ENCODE peak calls at places on chromosomes 16 and 17, in five cellular contexts. I is stomach, L is HuH-7.5, M is fibroblast of pulmonary artery, O is cardiac muscle cell. A is an unnamed sample.

GRCh38 chr17:57106107-57106835 is 21.2 kb downstream of the AKAP1 start:
- DNase-seq in I (no peak), L (no peak), M (no peak), O (no peak), A (no peak)

GRCh38 chr16:56817056-56817455 is 48.0 kb upstream of the SLC12A3 start:
- DNase-seq in I (no peak), L (no peak), M (no peak), O (no peak), A (no peak)

GRCh38 chr17:61467416-61468262 is 15.4 kb downstream of the TBX4 start:
- DNase-seq in I (peak; percentile 38), L (peak; percentile 95), M (peak; percentile 46), O (peak; percentile 62), A (peak; percentile 37)

GRCh38 chr17:14840616-14841231 is 424.4 kb downstream of the PMP22 start:
- DNase-seq in I (no peak), L (no peak), M (peak; percentile 47), O (peak; percentile 45), A (no peak)

GRCh38 chr17:73998246-73999220 is 204.9 kb upstream of the RPL38 start:
- DNase-seq in I (peak; percentile 70), L (peak; percentile 73), M (no peak), O (peak; percentile 11), A (no peak)

GRCh38 chr17:27782791-27783206 is 17.5 kb downstream of the NOS2 start:
- DNase-seq in I (no peak), L (no peak), M (no peak), O (no peak), A (no peak)

GRCh38 chr16:56999409-57000270 is 10.3 kb downstream of the NLRC5 start:
- DNase-seq in I (peak; percentile 43), L (no peak), M (no peak), O (no peak), A (no peak)

GRCh38 chr17:13599168-13599577 is 2.6 kb downstream of the HS3ST3A1 start:
- DNase-seq in I (no peak), L (no peak), M (no peak), O (no peak), A (no peak)